ENCODE peak calls at places on chromosomes 5 and 9, in five cellular contexts. W is fibroblast of mammary gland; Z is amygdala; Y is effector memory CD8-positive, alpha-beta T cell; X is stimulated activated CD4-positive, alpha-beta T cell treated with anti-CD3 and anti-CD28 coated beads, Interleukin-15, amount 100 ng/mL, for 1 hour. A is an unnamed sample.

GRCh38 chr5:141382469-141383294 is at the start of gene PCDHGA7:
- DNase-seq in W (peak), Z (no peak), Y (no peak), X (no peak), A (no peak)

GRCh38 chr9:64773491-64773931 is 511.5 kb downstream of the FOXD4L5 start:
- DNase-seq in W (no peak), Z (no peak), Y (peak), X (no peak), A (peak)

GRCh38 chr5:137470111-137470920 is 28.8 kb downstream of the SPOCK1 start:
- DNase-seq in W (peak), Z (no peak), Y (no peak), X (no peak), A (no peak)

GRCh38 chr9:71761938-71762353 is 6.4 kb downstream of the CEMIP2 start:
- DNase-seq in W (no peak), Z (no peak), Y (no peak), X (no peak), A (no peak)

GRCh38 chr9:120730661-120731514 is 16.6 kb upstream of the MEGF9 start:
- DNase-seq in W (peak), Z (no peak), Y (no peak), X (no peak), A (no peak)

GRCh38 chr9:114938687-114939575 is 8.5 kb upstream of the TNFSF8 start:
- DNase-seq in W (peak), Z (no peak), Y (no peak), X (no peak), A (no peak)

GRCh38 chr9:130408669-130409068 is 36.1 kb upstream of the ASS1 start:
- DNase-seq in W (no peak), Z (no peak), Y (no peak), X (no peak), A (no peak)

GRCh38 chr5:40841068-40841805 is at the start of gene CARD6:
- DNase-seq in W (peak), Z (no peak), Y (no peak), X (no peak), A (no peak)

GRCh38 chr5:132979976-132980375 is 16.5 kb upstream of the AFF4 start:
- DNase-seq in W (no peak), Z (no peak), Y (no peak), X (no peak), A (no peak)

GRCh38 chr9:127205952-127206351 is 58.6 kb upstream of the GARNL3 start:
- DNase-seq in W (no peak), Z (no peak), Y (no peak), X (no peak), A (no peak)

GRCh38 chr5:64883912-64884311 is 115.2 kb downstream of the CWC27 start:
- DNase-seq in W (peak), Z (no peak), Y (no peak), X (no peak), A (no peak)

GRCh38 chr5:41935544-41935943 is 10.5 kb downstream of the FBXO4 start:
- DNase-seq in W (no peak), Z (no peak), Y (no peak), X (no peak), A (no peak)

GRCh38 chr5:84239509-84239908 is 145.2 kb downstream of the EDIL3 start:
- DNase-seq in W (peak), Z (no peak), Y (no peak), X (no peak), A (no peak)

GRCh38 chr9:124262596-124263045 is 4.9 kb downstream of the NEK6 start:
- DNase-seq in W (no peak), Z (no peak), Y (no peak), X (no peak), A (no peak)

GRCh38 chr5:102296229-102296817 is at the start of gene SLCO4C1:
- DNase-seq in W (peak), Z (peak), Y (peak), X (peak), A (peak)

GRCh38 chr5:171418982-171419662 is at the start of gene FGF18:
- DNase-seq in W (peak), Z (no peak), Y (peak), X (no peak), A (no peak)

GRCh38 chr5:113900831-113901230 is 387.3 kb downstream of the YTHDC2 start:
- DNase-seq in W (no peak), Z (no peak), Y (no peak), X (no peak), A (no peak)

GRCh38 chr9:123121457-123121856 is 88.0 kb downstream of the GPR21 start:
- DNase-seq in W (no peak), Z (no peak), Y (no peak), X (no peak), A (no peak)

GRCh38 chr5:74580729-74581110 is 59.8 kb downstream of the ENC1 start:
- DNase-seq in W (no peak), Z (no peak), Y (no peak), X (no peak), A (no peak)

GRCh38 chr9:123482295-123482970 is 126.4 kb downstream of the CRB2 start:
- DNase-seq in W (no peak), Z (no peak), Y (no peak), X (no peak), A (no peak)

A was measured in head of caudate nucleus.